ENCODE peak calls at places on chromosomes 4 and X, in seven cellular contexts. One of them, this sample, is unnamed.

GRCh38 chrX:140274761-140275525 is 229.9 kb downstream of the SOX3 start:
- DNase-seq in EH: no peak
- DNase-seq in Caki2: peak
- DNase-seq in NCI-H1105: no peak
- DNase-seq in endothelial cell: no peak
- DNase-seq in iPS-NIHi11: peak
- DNase-seq in transverse colon: no peak
- DNase-seq in this sample: peak

GRCh38 chr4:86960557-86960959 is 25.7 kb downstream of the AFF1 start:
- DNase-seq in iPS-NIHi11: no peak
- DNase-seq in Caki2: no peak
- DNase-seq in EH: peak
- DNase-seq in transverse colon: no peak
- DNase-seq in endothelial cell: no peak
- DNase-seq in NCI-H1105: no peak
- DNase-seq in this sample: peak

GRCh38 chr4:128776794-128777216 is 32.7 kb upstream of the JADE1 start:
- DNase-seq in iPS-NIHi11: no peak
- DNase-seq in NCI-H1105: no peak
- DNase-seq in Caki2: peak
- DNase-seq in EH: peak
- DNase-seq in transverse colon: peak
- DNase-seq in endothelial cell: no peak
- DNase-seq in this sample: peak

GRCh38 chrX:136531951-136532350 is at the start of gene VGLL1:
- DNase-seq in iPS-NIHi11: no peak
- DNase-seq in endothelial cell: no peak
- DNase-seq in NCI-H1105: no peak
- DNase-seq in transverse colon: no peak
- DNase-seq in EH: no peak
- DNase-seq in Caki2: no peak
- DNase-seq in this sample: no peak

GRCh38 chrX:11401966-11402365 is 108.8 kb downstream of the AMELX start:
- DNase-seq in Caki2: no peak
- DNase-seq in iPS-NIHi11: no peak
- DNase-seq in endothelial cell: no peak
- DNase-seq in NCI-H1105: no peak
- DNase-seq in transverse colon: no peak
- DNase-seq in EH: no peak
- DNase-seq in this sample: no peak

GRCh38 chr4:74474345-74475099 is 29.6 kb downstream of the AREG start:
- DNase-seq in transverse colon: no peak
- DNase-seq in Caki2: no peak
- DNase-seq in NCI-H1105: no peak
- DNase-seq in EH: peak
- DNase-seq in iPS-NIHi11: no peak
- DNase-seq in endothelial cell: no peak
- DNase-seq in this sample: no peak

GRCh38 chr4:83153312-83153915 is 38.9 kb upstream of the PLAC8 start:
- DNase-seq in NCI-H1105: no peak
- DNase-seq in EH: no peak
- DNase-seq in endothelial cell: no peak
- DNase-seq in Caki2: no peak
- DNase-seq in transverse colon: no peak
- DNase-seq in iPS-NIHi11: no peak
- DNase-seq in this sample: no peak

GRCh38 chr4:38562751-38563198 is 101.2 kb upstream of the KLF3 start:
- DNase-seq in endothelial cell: peak
- DNase-seq in transverse colon: peak
- DNase-seq in iPS-NIHi11: peak
- DNase-seq in NCI-H1105: no peak
- DNase-seq in Caki2: no peak
- DNase-seq in EH: peak
- DNase-seq in this sample: no peak

GRCh38 chr4:31083451-31083850 is 363.3 kb downstream of the PCDH7 start:
- DNase-seq in NCI-H1105: no peak
- DNase-seq in Caki2: no peak
- DNase-seq in transverse colon: no peak
- DNase-seq in iPS-NIHi11: no peak
- DNase-seq in endothelial cell: no peak
- DNase-seq in EH: no peak
- DNase-seq in this sample: no peak

GRCh38 chrX:17854069-17854468 is 7.0 kb downstream of the RAI2 start:
- DNase-seq in iPS-NIHi11: no peak
- DNase-seq in NCI-H1105: no peak
- DNase-seq in transverse colon: no peak
- DNase-seq in EH: no peak
- DNase-seq in Caki2: peak
- DNase-seq in endothelial cell: no peak
- DNase-seq in this sample: no peak

GRCh38 chr4:129362685-129363274 is 266.8 kb downstream of the C4orf33 start:
- DNase-seq in NCI-H1105: peak
- DNase-seq in Caki2: peak
- DNase-seq in endothelial cell: peak
- DNase-seq in transverse colon: peak
- DNase-seq in EH: peak
- DNase-seq in iPS-NIHi11: peak
- DNase-seq in this sample: peak

GRCh38 chrX:63250253-63250868 is 100.8 kb downstream of the SPIN4 start:
- DNase-seq in transverse colon: peak
- DNase-seq in EH: peak
- DNase-seq in NCI-H1105: no peak
- DNase-seq in endothelial cell: peak
- DNase-seq in Caki2: peak
- DNase-seq in iPS-NIHi11: peak
- DNase-seq in this sample: peak

GRCh38 chrX:39773150-39773549 is 324.6 kb downstream of the BCOR start:
- DNase-seq in Caki2: no peak
- DNase-seq in endothelial cell: no peak
- DNase-seq in transverse colon: no peak
- DNase-seq in EH: no peak
- DNase-seq in NCI-H1105: no peak
- DNase-seq in iPS-NIHi11: no peak
- DNase-seq in this sample: no peak

GRCh38 chr4:140049024-140049923 is 104.7 kb downstream of the MAML3 start:
- DNase-seq in endothelial cell: peak
- DNase-seq in iPS-NIHi11: peak
- DNase-seq in NCI-H1105: peak
- DNase-seq in EH: peak
- DNase-seq in transverse colon: peak
- DNase-seq in Caki2: no peak
- DNase-seq in this sample: peak

GRCh38 chr4:32488690-32489089 is 1768.5 kb downstream of the PCDH7 start:
- DNase-seq in Caki2: no peak
- DNase-seq in endothelial cell: no peak
- DNase-seq in EH: no peak
- DNase-seq in NCI-H1105: no peak
- DNase-seq in iPS-NIHi11: no peak
- DNase-seq in transverse colon: no peak
- DNase-seq in this sample: no peak

GRCh38 chr4:99301376-99302164 is 10.8 kb upstream of the ADH1A start:
- DNase-seq in endothelial cell: no peak
- DNase-seq in Caki2: no peak
- DNase-seq in NCI-H1105: no peak
- DNase-seq in iPS-NIHi11: no peak
- DNase-seq in EH: peak
- DNase-seq in transverse colon: no peak
- DNase-seq in this sample: no peak

GRCh38 chrX:41148553-41148952 is 63.3 kb downstream of the USP9X start:
- DNase-seq in endothelial cell: no peak
- DNase-seq in NCI-H1105: no peak
- DNase-seq in EH: peak
- DNase-seq in Caki2: peak
- DNase-seq in transverse colon: no peak
- DNase-seq in iPS-NIHi11: no peak
- DNase-seq in this sample: peak

GRCh38 chr4:72744103-72744725 is 175.2 kb upstream of the ADAMTS3 start:
- DNase-seq in iPS-NIHi11: no peak
- DNase-seq in transverse colon: no peak
- DNase-seq in Caki2: no peak
- DNase-seq in NCI-H1105: no peak
- DNase-seq in EH: peak
- DNase-seq in endothelial cell: no peak
- DNase-seq in this sample: peak

GRCh38 chr4:38017579-38017978 is 57.4 kb downstream of the PTTG2 start:
- DNase-seq in Caki2: no peak
- DNase-seq in EH: no peak
- DNase-seq in transverse colon: no peak
- DNase-seq in iPS-NIHi11: no peak
- DNase-seq in NCI-H1105: no peak
- DNase-seq in endothelial cell: no peak
- DNase-seq in this sample: no peak

GRCh38 chr4:110628321-110629213 is 5.7 kb upstream of the PITX2 start:
- DNase-seq in EH: no peak
- DNase-seq in iPS-NIHi11: no peak
- DNase-seq in Caki2: no peak
- DNase-seq in NCI-H1105: no peak
- DNase-seq in endothelial cell: no peak
- DNase-seq in transverse colon: no peak
- DNase-seq in this sample: no peak

GRCh38 chr4:11514780-11515432 is 86.2 kb upstream of the HS3ST1 start:
- DNase-seq in EH: no peak
- DNase-seq in NCI-H1105: no peak
- DNase-seq in transverse colon: no peak
- DNase-seq in endothelial cell: no peak
- DNase-seq in Caki2: no peak
- DNase-seq in iPS-NIHi11: no peak
- DNase-seq in this sample: no peak

GRCh38 chr4:166538491-166539005 is 665.5 kb downstream of the TLL1 start:
- DNase-seq in iPS-NIHi11: no peak
- DNase-seq in transverse colon: no peak
- DNase-seq in NCI-H1105: no peak
- DNase-seq in Caki2: no peak
- DNase-seq in endothelial cell: no peak
- DNase-seq in EH: peak
- DNase-seq in this sample: peak

GRCh38 chr4:85543832-85544231 is 68.9 kb downstream of the ARHGAP24 start:
- DNase-seq in NCI-H1105: no peak
- DNase-seq in iPS-NIHi11: peak
- DNase-seq in EH: peak
- DNase-seq in Caki2: no peak
- DNase-seq in transverse colon: no peak
- DNase-seq in endothelial cell: no peak
- DNase-seq in this sample: peak

GRCh38 chr4:80266267-80266901 is at the start of gene FGF5:
- DNase-seq in transverse colon: peak
- DNase-seq in endothelial cell: peak
- DNase-seq in Caki2: peak
- DNase-seq in NCI-H1105: peak
- DNase-seq in EH: peak
- DNase-seq in iPS-NIHi11: peak
- DNase-seq in this sample: peak

GRCh38 chr4:21118301-21118700 is 418.0 kb downstream of the PACRGL start:
- DNase-seq in transverse colon: no peak
- DNase-seq in Caki2: no peak
- DNase-seq in endothelial cell: no peak
- DNase-seq in NCI-H1105: no peak
- DNase-seq in EH: no peak
- DNase-seq in iPS-NIHi11: no peak
- DNase-seq in this sample: no peak

GRCh38 chrX:17527135-17527701 is 152.2 kb downstream of the NHS start:
- DNase-seq in EH: no peak
- DNase-seq in endothelial cell: no peak
- DNase-seq in NCI-H1105: no peak
- DNase-seq in transverse colon: no peak
- DNase-seq in iPS-NIHi11: no peak
- DNase-seq in Caki2: peak
- DNase-seq in this sample: peak

GRCh38 chr4:175051974-175052373 is 133.8 kb downstream of the ADAM29 start:
- DNase-seq in endothelial cell: no peak
- DNase-seq in transverse colon: no peak
- DNase-seq in EH: no peak
- DNase-seq in iPS-NIHi11: no peak
- DNase-seq in Caki2: no peak
- DNase-seq in NCI-H1105: no peak
- DNase-seq in this sample: no peak

GRCh38 chr4:181301735-181302380 is 941.3 kb upstream of the TENM3 start:
- DNase-seq in transverse colon: peak
- DNase-seq in iPS-NIHi11: peak
- DNase-seq in EH: peak
- DNase-seq in NCI-H1105: peak
- DNase-seq in endothelial cell: peak
- DNase-seq in Caki2: no peak
- DNase-seq in this sample: peak

GRCh38 chrX:15672886-15673285 is 8.3 kb upstream of the CLTRN start:
- DNase-seq in iPS-NIHi11: no peak
- DNase-seq in transverse colon: no peak
- DNase-seq in NCI-H1105: no peak
- DNase-seq in Caki2: no peak
- DNase-seq in EH: no peak
- DNase-seq in endothelial cell: no peak
- DNase-seq in this sample: no peak

GRCh38 chr4:110310795-110311194 is 112.4 kb upstream of the ELOVL6 start:
- DNase-seq in NCI-H1105: no peak
- DNase-seq in transverse colon: no peak
- DNase-seq in Caki2: no peak
- DNase-seq in EH: no peak
- DNase-seq in iPS-NIHi11: no peak
- DNase-seq in endothelial cell: no peak
- DNase-seq in this sample: no peak

GRCh38 chrX:110563276-110563675 is 204.6 kb downstream of the RTL9 start:
- DNase-seq in Caki2: no peak
- DNase-seq in NCI-H1105: no peak
- DNase-seq in EH: peak
- DNase-seq in endothelial cell: no peak
- DNase-seq in transverse colon: no peak
- DNase-seq in iPS-NIHi11: no peak
- DNase-seq in this sample: peak

GRCh38 chrX:19800821-19801220 is 86.6 kb downstream of the SH3KBP1 start:
- DNase-seq in iPS-NIHi11: no peak
- DNase-seq in NCI-H1105: no peak
- DNase-seq in Caki2: no peak
- DNase-seq in EH: no peak
- DNase-seq in endothelial cell: no peak
- DNase-seq in transverse colon: no peak
- DNase-seq in this sample: no peak

GRCh38 chrX:154719132-154719675 is 31.7 kb downstream of the GAB3 start:
- DNase-seq in iPS-NIHi11: no peak
- DNase-seq in EH: peak
- DNase-seq in NCI-H1105: no peak
- DNase-seq in transverse colon: no peak
- DNase-seq in endothelial cell: no peak
- DNase-seq in Caki2: no peak
- DNase-seq in this sample: peak

GRCh38 chr4:55038176-55038890 is 87.1 kb downstream of the KDR start:
- DNase-seq in endothelial cell: no peak
- DNase-seq in transverse colon: no peak
- DNase-seq in EH: peak
- DNase-seq in iPS-NIHi11: peak
- DNase-seq in NCI-H1105: no peak
- DNase-seq in Caki2: no peak
- DNase-seq in this sample: peak

GRCh38 chr4:5824635-5825034 is 68.3 kb downstream of the CRMP1 start:
- DNase-seq in endothelial cell: peak
- DNase-seq in Caki2: peak
- DNase-seq in transverse colon: no peak
- DNase-seq in NCI-H1105: no peak
- DNase-seq in iPS-NIHi11: peak
- DNase-seq in EH: peak
- DNase-seq in this sample: peak

GRCh38 chr4:75643651-75644050 is 13.3 kb upstream of the CDKL2 start:
- DNase-seq in NCI-H1105: no peak
- DNase-seq in endothelial cell: no peak
- DNase-seq in Caki2: no peak
- DNase-seq in EH: peak
- DNase-seq in transverse colon: no peak
- DNase-seq in iPS-NIHi11: no peak
- DNase-seq in this sample: peak

GRCh38 chrX:69556094-69557011 is 52.2 kb downstream of the NALF2 start:
- DNase-seq in iPS-NIHi11: peak
- DNase-seq in EH: peak
- DNase-seq in endothelial cell: no peak
- DNase-seq in Caki2: peak
- DNase-seq in transverse colon: no peak
- DNase-seq in NCI-H1105: no peak
- DNase-seq in this sample: peak